ENCODE peak calls at places on chromosomes 1 and 21, in four cellular contexts. D, M, K and O are unnamed samples.

GRCh38 chr1:185238447-185238846 is 78.6 kb downstream of the IVNS1ABP start:
- DNase-seq in M (peak), K (no peak), D (no peak), O (no peak)

GRCh38 chr21:45405819-45406762 is 1.1 kb downstream of the COL18A1 start:
- DNase-seq in K (no peak), M (peak), D (no peak), O (no peak)

GRCh38 chr1:101295212-101295611 is 58.4 kb downstream of the S1PR1 start:
- DNase-seq in M (no peak), D (no peak), K (no peak), O (no peak)

GRCh38 chr21:30257773-30258172 is 25.0 kb downstream of the KRTAP24-1 start:
- DNase-seq in K (no peak), D (no peak), M (peak), O (no peak)

GRCh38 chr1:244280859-244281258 is 170.8 kb downstream of the ADSS2 start:
- DNase-seq in K (no peak), M (no peak), D (no peak), O (no peak)

GRCh38 chr21:45322960-45323461 is 35.3 kb upstream of the POFUT2 start:
- DNase-seq in M (no peak), D (no peak), K (no peak), O (no peak)

GRCh38 chr1:171220551-171221175 is 27.6 kb upstream of the FMO1 start:
- DNase-seq in K (no peak), M (peak), D (no peak), O (no peak)

GRCh38 chr1:114695430-114696093 is at the start of gene AMPD1:
- DNase-seq in D (no peak), K (no peak), M (no peak), O (no peak)

GRCh38 chr1:30036229-30036547 is 687.2 kb downstream of the MATN1 start:
- DNase-seq in M (no peak), D (no peak), K (no peak), O (peak)

GRCh38 chr1:211259596-211260126 is 495 bp downstream of the RCOR3 start:
- DNase-seq in M (peak), K (peak), D (no peak), O (no peak)

GRCh38 chr1:214044438-214045214 is 56.9 kb downstream of the PROX1 start:
- DNase-seq in K (no peak), D (no peak), M (peak), O (no peak)

GRCh38 chr1:67889940-67890567 is 56.8 kb upstream of the GNG12 start:
- DNase-seq in D (no peak), K (no peak), M (no peak), O (no peak)

GRCh38 chr1:2499986-2500596 is 24.0 kb downstream of the PLCH2 start:
- DNase-seq in M (no peak), D (no peak), K (no peak), O (no peak)

GRCh38 chr1:23497777-23498439 is 13.9 kb upstream of the ASAP3 start:
- DNase-seq in K (no peak), D (no peak), M (no peak), O (no peak)

GRCh38 chr1:237482777-237483176 is 407.9 kb downstream of the ZP4 start:
- DNase-seq in K (no peak), D (no peak), M (no peak), O (no peak)

GRCh38 chr1:198483645-198484044 is 56.8 kb downstream of the ATP6V1G3 start:
- DNase-seq in M (no peak), K (no peak), D (no peak), O (no peak)
- TF ChIP-seq POLR2AphosphoS5 in M (no peak), K (no peak), D (no peak), O (no peak)

GRCh38 chr1:226988337-226988672 is 48.2 kb downstream of the COQ8A start:
- DNase-seq in D (peak), M (no peak), K (no peak), O (peak)

GRCh38 chr1:226991920-226992319 is 51.8 kb downstream of the COQ8A start:
- DNase-seq in D (no peak), M (no peak), K (no peak), O (no peak)

GRCh38 chr1:226987623-226988336 is 47.7 kb downstream of the COQ8A start:
- DNase-seq in D (no peak), M (no peak), K (no peak), O (peak)

GRCh38 chr1:226989081-226989747 is 49.1 kb downstream of the COQ8A start:
- DNase-seq in D (no peak), K (no peak), M (no peak), O (peak)

DNA sequence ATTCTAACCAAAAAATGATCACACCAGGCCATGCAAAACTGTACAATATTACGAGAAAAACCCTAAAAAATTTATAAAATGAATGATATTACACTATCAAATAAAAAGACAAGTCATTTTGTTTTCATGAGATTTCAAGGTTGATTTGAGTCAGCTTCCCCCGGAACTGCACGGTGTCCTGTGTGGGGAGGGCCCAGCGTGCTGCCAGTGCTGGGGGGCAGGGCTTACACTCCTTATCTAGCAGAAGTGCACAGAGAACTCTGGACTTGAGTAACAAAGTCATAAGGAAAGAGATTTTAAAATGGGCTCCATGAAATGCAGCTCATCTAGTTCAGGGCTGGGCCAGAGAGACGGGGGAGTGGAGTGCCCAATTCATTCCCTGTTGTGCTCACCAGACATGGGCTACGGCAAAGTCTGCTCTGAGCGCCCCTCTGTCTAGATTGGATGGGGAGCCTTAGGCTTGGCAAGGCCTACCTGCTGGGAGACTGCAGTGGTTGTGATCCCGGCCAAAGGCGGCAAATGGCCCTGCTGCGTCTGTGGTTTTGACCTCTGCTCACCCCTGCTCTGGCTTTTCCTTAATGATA is 50.1 kb downstream of the COQ8A start:
- DNase-seq in K (no peak), M (no peak), D (no peak), O (peak)
- TF ChIP-seq POLR2AphosphoS5 in K (no peak), M (no peak), D (no peak), O (peak)

GRCh38 chr1:207007352-207008033 is 25.1 kb downstream of the C1orf116 start:
- DNase-seq in D (peak), M (no peak), K (no peak), O (no peak)

GRCh38 chr1:207010726-207011125 is 21.8 kb downstream of the C1orf116 start:
- DNase-seq in K (no peak), D (no peak), M (no peak), O (no peak)

GRCh38 chr1:207009182-207009850 is 23.2 kb downstream of the C1orf116 start:
- DNase-seq in K (no peak), D (peak), M (no peak), O (no peak)

GRCh38 chr1:207006914-207007313 is 25.6 kb downstream of the C1orf116 start:
- DNase-seq in D (no peak), K (no peak), M (no peak), O (no peak)

DNA sequence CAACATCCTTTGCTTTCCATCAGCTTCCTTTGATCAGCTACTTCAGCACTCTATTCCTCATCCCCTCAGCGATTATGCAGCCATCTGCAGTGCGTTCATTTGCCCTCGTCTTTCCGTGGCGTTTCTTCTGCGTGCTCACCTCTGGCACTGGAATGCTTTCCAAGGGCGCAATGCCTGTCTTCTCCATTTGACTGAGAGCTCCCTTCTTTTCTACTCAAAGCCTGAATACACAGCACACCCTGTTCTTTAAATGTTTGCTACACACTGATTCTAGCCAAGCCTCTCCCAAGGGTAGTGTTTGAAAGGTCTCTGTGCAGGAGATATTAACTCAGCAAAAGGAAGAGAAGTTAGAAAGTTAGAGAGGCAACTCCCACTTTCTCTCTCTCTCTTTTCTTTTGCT is 22.6 kb downstream of the C1orf116 start:
- DNase-seq in D (peak), M (no peak), K (no peak), O (no peak)
- TF ChIP-seq POLR2AphosphoS5 in D (no peak), M (no peak), K (no peak), O (no peak)

GRCh38 chr1:54853096-54853792 is 33.8 kb downstream of the DHCR24 start:
- DNase-seq in M (no peak), K (no peak), D (no peak), O (no peak)
- TF ChIP-seq POLR2AphosphoS5 in M (no peak), K (no peak), D (no peak), O (no peak)

GRCh38 chr21:42062543-42063022 is 8.5 kb upstream of the UMODL1 start:
- DNase-seq in M (no peak), K (peak), D (peak), O (no peak)
- TF ChIP-seq POLR2AphosphoS5 in M (no peak), K (peak), D (no peak), O (no peak)

GRCh38 chr1:180842890-180843289 is 69.8 kb upstream of the KIAA1614 start:
- DNase-seq in K (no peak), M (no peak), D (no peak), O (no peak)
- TF ChIP-seq POLR2AphosphoS5 in K (no peak), M (no peak), D (no peak), O (no peak)

GRCh38 chr21:38266732-38267131 is 9.9 kb downstream of the KCNJ15 start:
- DNase-seq in K (no peak), D (no peak), M (no peak), O (no peak)

GRCh38 chr21:38267136-38267535 is 10.3 kb downstream of the KCNJ15 start:
- DNase-seq in M (no peak), K (no peak), D (no peak), O (no peak)

GRCh38 chr21:38269567-38269917 is 12.8 kb downstream of the KCNJ15 start:
- DNase-seq in M (peak), K (no peak), D (no peak), O (no peak)

GRCh38 chr21:38268859-38269566 is 12.2 kb downstream of the KCNJ15 start:
- DNase-seq in K (no peak), D (no peak), M (no peak), O (no peak)

DNA sequence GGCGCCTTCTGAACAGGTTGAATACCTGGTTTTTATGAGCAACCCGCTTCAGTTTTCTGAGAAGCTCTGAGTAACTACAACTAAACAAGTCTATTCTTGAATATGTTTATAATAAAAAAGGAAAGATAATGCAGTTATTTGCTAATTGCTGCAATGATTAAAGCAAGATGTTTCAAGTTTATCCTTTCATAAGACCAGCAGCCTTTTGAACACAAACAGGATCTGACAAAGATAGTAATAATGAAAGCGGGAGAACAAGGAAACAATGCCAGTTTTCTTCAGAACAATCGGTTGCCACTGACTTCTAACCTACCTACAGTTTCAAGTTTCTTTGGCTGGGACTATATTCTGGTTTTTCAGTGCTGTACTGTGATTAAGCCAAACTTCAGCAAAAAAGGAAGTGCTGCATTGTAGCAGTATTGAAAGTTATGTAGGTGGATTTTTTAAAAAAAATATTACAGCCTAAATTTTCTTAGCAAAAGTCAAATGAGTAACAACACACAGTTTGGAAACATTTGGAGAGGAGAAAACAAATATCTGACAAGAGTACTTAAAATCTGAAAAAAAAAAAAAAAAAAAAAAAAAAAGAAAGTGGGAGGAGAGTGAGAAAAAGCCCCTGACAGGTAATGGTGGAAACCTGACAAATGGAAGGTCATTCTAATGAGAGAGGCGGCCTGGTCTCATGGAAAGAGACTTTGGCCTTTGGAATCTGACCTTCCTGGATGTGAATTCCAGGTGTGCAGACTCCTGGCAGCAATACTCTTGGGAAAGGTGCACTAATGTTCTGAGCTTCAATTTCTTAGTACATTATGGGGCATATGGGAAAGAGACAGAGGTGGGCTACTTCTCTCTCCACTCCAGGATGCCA is 11.4 kb downstream of the KCNJ15 start:
- DNase-seq in K (no peak), M (no peak), D (no peak), O (no peak)
- TF ChIP-seq POLR2AphosphoS5 in K (no peak), M (no peak), D (no peak), O (no peak)